ENCODE peak calls at places on chromosomes 5 and 9, in four cellular contexts. D, C, A and R are unnamed samples.

GRCh38 chr9:114757984-114758383 is 47.9 kb downstream of the TNFSF15 start:
- DNase-seq in D (no peak), C (no peak), A (no peak), R (no peak)

GRCh38 chr5:115377468-115378217 is 81.2 kb upstream of the CCDC112 start:
- DNase-seq in D (no peak), C (peak), A (peak), R (no peak)

GRCh38 chr9:93911136-93911745 is 43.9 kb downstream of the BARX1 start:
- DNase-seq in D (no peak), C (no peak), A (no peak), R (no peak)

GRCh38 chr9:123542435-123543225 is 186.6 kb downstream of the CRB2 start:
- DNase-seq in D (no peak), C (no peak), A (no peak), R (no peak)

GRCh38 chr9:136409557-136410455 is 608 bp downstream of the ENTR1 start:
- DNase-seq in D (peak), C (peak), A (no peak), R (no peak)

GRCh38 chr9:106846847-106847246 is 16.1 kb upstream of the ZNF462 start:
- DNase-seq in D (no peak), C (peak), A (peak), R (no peak)

GRCh38 chr9:125241000-125241862 is at the start of gene HSPA5:
- DNase-seq in D (peak), C (peak), A (peak), R (peak)

GRCh38 chr9:113599647-113600476 is 136.3 kb downstream of the RGS3 start:
- DNase-seq in D (no peak), C (no peak), A (peak), R (no peak)

GRCh38 chr5:126595486-126596083 is 566 bp upstream of the ALDH7A1 start:
- DNase-seq in D (no peak), C (no peak), A (no peak), R (peak)

GRCh38 chr5:164013077-164013670 is 507.8 kb downstream of the MAT2B start:
- DNase-seq in D (peak), C (peak), A (peak), R (no peak)

GRCh38 chr5:2299388-2300220 is 416.9 kb upstream of the IRX4 start:
- DNase-seq in D (no peak), C (no peak), A (no peak), R (no peak)